ENCODE peak calls at places on chromosome 2, in five cellular contexts. O is 8988T, Z is cerebellum, V is C1 segment of cervical spinal cord, K is activated T-cell treated with anti-CD3 and anti-CD28 coated beads for 1 hour. Y is an unnamed sample.

GRCh38 chr2:12304494-12305228 is 412.1 kb upstream of the TRIB2 start:
- DNase-seq in O (no peak), Z (no peak), V (no peak), K (no peak), Y (no peak)

GRCh38 chr2:205261631-205262030 is 420.7 kb upstream of the NRP2 start:
- DNase-seq in O (no peak), Z (no peak), V (no peak), K (no peak), Y (no peak)

GRCh38 chr2:219901155-219901554 is 273.7 kb downstream of the SLC4A3 start:
- DNase-seq in O (no peak), Z (no peak), V (no peak), K (no peak), Y (no peak)

GRCh38 chr2:218301176-218301819 is 9.0 kb upstream of the TMBIM1 start:
- DNase-seq in O (no peak), Z (peak), V (peak), K (peak), Y (peak)

GRCh38 chr2:170815746-170816498 is 765 bp upstream of the GAD1 start:
- DNase-seq in O (peak), Z (peak), V (no peak), K (peak), Y (peak)

GRCh38 chr2:42969231-42970150 is 177.1 kb upstream of the HAAO start:
- DNase-seq in O (peak), Z (no peak), V (no peak), K (no peak), Y (no peak)

GRCh38 chr2:241546771-241547498 is 11.6 kb upstream of the BOK start:
- DNase-seq in O (peak), Z (no peak), V (no peak), K (no peak), Y (no peak)

GRCh38 chr2:3465844-3466481 is 53.4 kb downstream of the ADI1 start:
- DNase-seq in O (peak), Z (no peak), V (no peak), K (no peak), Y (no peak)

GRCh38 chr2:71716697-71717624 is 263.6 kb downstream of the DYSF start:
- DNase-seq in O (no peak), Z (no peak), V (no peak), K (no peak), Y (no peak)

GRCh38 chr2:10329880-10330699 is 27.4 kb downstream of the HPCAL1 start:
- DNase-seq in O (no peak), Z (no peak), V (peak), K (no peak), Y (peak)

GRCh38 chr2:149733936-149734685 is 146.5 kb upstream of the MMADHC start:
- DNase-seq in O (no peak), Z (no peak), V (no peak), K (no peak), Y (no peak)

GRCh38 chr2:109457366-109457765 is 156.4 kb downstream of the SEPTIN10 start:
- DNase-seq in O (no peak), Z (no peak), V (no peak), K (no peak), Y (no peak)

GRCh38 chr2:37833420-37833819 is 91.7 kb upstream of the RMDN2 start:
- DNase-seq in O (no peak), Z (no peak), V (no peak), K (no peak), Y (no peak)

GRCh38 chr2:241702155-241702404 is 241 bp downstream of the ING5 start:
- DNase-seq in O (no peak), Z (no peak), V (peak), K (peak), Y (peak)

GRCh38 chr2:101516833-101517690 is 42.1 kb upstream of the RFX8 start:
- DNase-seq in O (no peak), Z (no peak), V (no peak), K (no peak), Y (no peak)

GRCh38 chr2:83368461-83368860 is 1090.6 kb downstream of the SUCLG1 start:
- DNase-seq in O (no peak), Z (no peak), V (no peak), K (no peak), Y (no peak)

GRCh38 chr2:14148186-14148585 is 484.3 kb upstream of the LRATD1 start:
- DNase-seq in O (no peak), Z (no peak), V (no peak), K (no peak), Y (no peak)

Y was measured in T-helper 9 cell.